ENCODE peak calls at places on chromosomes 4 and X, in nine cellular contexts. D, V, Y, J, A, U, L, P and H are unnamed samples.

GRCh38 chrX:119399772-119400101 is 601 bp downstream of the SLC25A43 start:
- DNase-seq in D (no peak), V (peak; percentile 55), Y (peak; percentile 49), J (no peak), A (no peak), U (no peak), L (no peak), P (no peak), H (no peak)

GRCh38 chrX:27163236-27163635 is 299.9 kb downstream of the PPP4R3C start:
- DNase-seq in D (no peak), V (no peak), Y (no peak), J (no peak), A (no peak), U (no peak), L (no peak), P (no peak), H (no peak)

GRCh38 chr4:81919238-81919637 is 447.5 kb upstream of the RASGEF1B start:
- DNase-seq in D (peak; percentile 9), V (no peak), Y (no peak), J (no peak), A (no peak), U (no peak), L (no peak), P (no peak), H (no peak)

GRCh38 chrX:154599531-154599930 is 14.6 kb downstream of the CTAG1A start:
- DNase-seq in D (no peak), V (no peak), Y (no peak), J (no peak), A (no peak), U (no peak), L (no peak), P (no peak), H (no peak)

GRCh38 chrX:120334603-120335002 is 23.3 kb upstream of the TMEM255A start:
- DNase-seq in D (no peak), V (no peak), Y (no peak), J (no peak), A (no peak), U (no peak), L (no peak), P (no peak), H (no peak)

GRCh38 chr4:157221426-157221894 is 932 bp downstream of the GRIA2 start:
- DNase-seq in D (peak; percentile 12), V (no peak), Y (peak; percentile 49), J (no peak), A (no peak), U (no peak), L (no peak), P (no peak), H (no peak)

GRCh38 chrX:25010784-25011588 is 4.8 kb downstream of the ARX start:
- DNase-seq in D (no peak), V (no peak), Y (no peak), J (no peak), A (no peak), U (no peak), L (no peak), P (no peak), H (no peak)

GRCh38 chr4:56286763-56287162 is 100.5 kb downstream of the AASDH start:
- DNase-seq in D (no peak), V (no peak), Y (no peak), J (no peak), A (no peak), U (no peak), L (no peak), P (no peak), H (no peak)

GRCh38 chrX:15493118-15494082 is at the start of gene PIR:
- DNase-seq in D (peak; percentile 84), V (peak; percentile 91), Y (peak; percentile 81), J (peak; percentile 34), A (peak; percentile 13), U (peak; percentile 20), L (no peak), P (peak; percentile 81), H (peak; percentile 86)

GRCh38 chrX:133568109-133568508 is 152.8 kb upstream of the GPC4 start:
- DNase-seq in D (no peak), V (no peak), Y (no peak), J (no peak), A (no peak), U (no peak), L (no peak), P (no peak), H (no peak)

GRCh38 chr4:41178372-41179085 is 35.8 kb downstream of the APBB2 start:
- DNase-seq in D (no peak), V (peak; percentile 82), Y (no peak), J (no peak), A (no peak), U (no peak), L (no peak), P (no peak), H (no peak)

GRCh38 chr4:64079316-64079715 is 329.9 kb downstream of the TECRL start:
- DNase-seq in D (no peak), V (no peak), Y (no peak), J (no peak), A (no peak), U (no peak), L (no peak), P (no peak), H (no peak)

GRCh38 chr4:73870260-73870659 is 1.1 kb downstream of the CXCL1 start:
- DNase-seq in D (no peak), V (peak; percentile 28), Y (no peak), J (no peak), A (no peak), U (no peak), L (no peak), P (no peak), H (peak; percentile 41)

GRCh38 chrX:125203737-125204578 is 115.7 kb upstream of the TEX13C start:
- DNase-seq in D (peak; percentile 9), V (no peak), Y (no peak), J (peak; percentile 6), A (no peak), U (peak; percentile 35), L (no peak), P (peak; percentile 4), H (no peak)

GRCh38 chr4:180449395-180449956 is 1793.7 kb upstream of the TENM3 start:
- DNase-seq in D (peak; percentile 28), V (peak; percentile 26), Y (no peak), J (no peak), A (no peak), U (peak; percentile 22), L (no peak), P (no peak), H (no peak)

GRCh38 chr4:47084111-47084510 is 52.7 kb downstream of the GABRB1 start:
- DNase-seq in D (no peak), V (no peak), Y (no peak), J (no peak), A (no peak), U (no peak), L (no peak), P (no peak), H (no peak)

GRCh38 chr4:150033109-150033508 is 45.1 kb upstream of the DCLK2 start:
- DNase-seq in D (no peak), V (no peak), Y (no peak), J (no peak), A (no peak), U (no peak), L (no peak), P (no peak), H (no peak)

GRCh38 chrX:42715689-42716022 is 62.3 kb downstream of the PPP1R2C start:
- DNase-seq in D (no peak), V (no peak), Y (no peak), J (no peak), A (no peak), U (no peak), L (no peak), P (no peak), H (no peak)

GRCh38 chr4:80062527-80062926 is 10.5 kb downstream of the ANTXR2 start:
- DNase-seq in D (no peak), V (no peak), Y (no peak), J (no peak), A (no peak), U (no peak), L (no peak), P (no peak), H (no peak)

GRCh38 chr4:126778348-126778747 is 854.4 kb upstream of the INTU start:
- DNase-seq in D (no peak), V (peak; percentile 71), Y (no peak), J (no peak), A (no peak), U (no peak), L (no peak), P (no peak), H (no peak)

GRCh38 chr4:121380448-121381147 is at the start of gene QRFPR:
- DNase-seq in D (peak; percentile 20), V (peak; percentile 15), Y (peak; percentile 70), J (no peak), A (no peak), U (no peak), L (no peak), P (peak; percentile 30), H (no peak)

GRCh38 chrX:112865464-112866025 is 24.9 kb upstream of the AMOT start:
- DNase-seq in D (no peak), V (no peak), Y (no peak), J (no peak), A (no peak), U (no peak), L (no peak), P (no peak), H (no peak)

GRCh38 chr4:3710451-3711182 is 55.6 kb upstream of the ADRA2C start:
- DNase-seq in D (no peak), V (peak; percentile 5), Y (no peak), J (no peak), A (no peak), U (no peak), L (no peak), P (no peak), H (no peak)

GRCh38 chr4:79331126-79331876 is 5.4 kb upstream of the NAA11 start:
- DNase-seq in D (no peak), V (no peak), Y (no peak), J (no peak), A (no peak), U (no peak), L (no peak), P (no peak), H (no peak)

GRCh38 chr4:7775396-7775795 is 164.3 kb downstream of the AFAP1 start:
- DNase-seq in D (no peak), V (no peak), Y (no peak), J (no peak), A (no peak), U (no peak), L (no peak), P (no peak), H (peak; percentile 39)

GRCh38 chrX:19334945-19335626 is 8.6 kb upstream of the PDHA1 start:
- DNase-seq in D (peak; percentile 46), V (no peak), Y (no peak), J (peak; percentile 24), A (no peak), U (no peak), L (no peak), P (no peak), H (no peak)

GRCh38 chr4:141786921-141787320 is 150.5 kb downstream of the IL15 start:
- DNase-seq in D (no peak), V (no peak), Y (no peak), J (no peak), A (no peak), U (no peak), L (no peak), P (no peak), H (no peak)

GRCh38 chrX:66638591-66639500 is at the start of gene EDA2R:
- DNase-seq in D (peak; percentile 67), V (peak; percentile 74), Y (peak; percentile 47), J (peak; percentile 50), A (no peak), U (no peak), L (no peak), P (peak; percentile 35), H (peak; percentile 9)

GRCh38 chr4:151415978-151416377 is 7.0 kb downstream of the FHIP1A start:
- DNase-seq in D (no peak), V (peak; percentile 81), Y (no peak), J (no peak), A (no peak), U (no peak), L (no peak), P (no peak), H (no peak)

GRCh38 chr4:61528595-61528994 is 328.5 kb downstream of the ADGRL3 start:
- DNase-seq in D (no peak), V (no peak), Y (no peak), J (no peak), A (no peak), U (no peak), L (no peak), P (no peak), H (no peak)

GRCh38 chr4:97587912-97588311 is 555.4 kb downstream of the STPG2 start:
- DNase-seq in D (no peak), V (no peak), Y (no peak), J (no peak), A (no peak), U (no peak), L (no peak), P (no peak), H (no peak)